ENCODE peak calls at places on chromosome 19, in nine cellular contexts. One of them, this sample, is unnamed.

GRCh38 chr19:13861392-13861713 is 15.6 kb upstream of the NANOS3 start:
- DNase-seq in glutamatergic neuron: no peak
- DNase-seq in stimulated activated CD4-positive, alpha-beta T cell treated with anti-CD3 and anti-CD28 coated beads, TNF-alpha, amount 100 ng/mL, for 24 hours: no peak
- DNase-seq in tibial nerve: no peak
- DNase-seq in GF-D8: no peak
- DNase-seq in left colon: no peak
- DNase-seq in stimulated activated CD8-positive, alpha-beta memory T cell treated with anti-CD3 and anti-CD28 coated beads, Interleukin-12 subunit alpha, Interleukin-12 subunit beta, amount 100 ng/mL, for 1 hour: no peak
- DNase-seq in A172: no peak
- DNase-seq in fibroblast of lung: no peak
- DNase-seq in this sample: no peak

GRCh38 chr19:39407644-39408391 is 1.2 kb downstream of the ZFP36 start:
- DNase-seq in glutamatergic neuron: peak
- DNase-seq in stimulated activated CD4-positive, alpha-beta T cell treated with anti-CD3 and anti-CD28 coated beads, TNF-alpha, amount 100 ng/mL, for 24 hours: no peak
- DNase-seq in tibial nerve: no peak
- DNase-seq in GF-D8: peak
- DNase-seq in left colon: peak
- DNase-seq in stimulated activated CD8-positive, alpha-beta memory T cell treated with anti-CD3 and anti-CD28 coated beads, Interleukin-12 subunit alpha, Interleukin-12 subunit beta, amount 100 ng/mL, for 1 hour: peak
- DNase-seq in A172: peak
- DNase-seq in fibroblast of lung: no peak
- DNase-seq in this sample: no peak

GRCh38 chr19:1624458-1624857 is 19.2 kb upstream of the UQCR11 start:
- DNase-seq in glutamatergic neuron: peak
- DNase-seq in stimulated activated CD4-positive, alpha-beta T cell treated with anti-CD3 and anti-CD28 coated beads, TNF-alpha, amount 100 ng/mL, for 24 hours: no peak
- DNase-seq in tibial nerve: peak
- DNase-seq in GF-D8: no peak
- DNase-seq in left colon: no peak
- DNase-seq in stimulated activated CD8-positive, alpha-beta memory T cell treated with anti-CD3 and anti-CD28 coated beads, Interleukin-12 subunit alpha, Interleukin-12 subunit beta, amount 100 ng/mL, for 1 hour: peak
- DNase-seq in A172: peak
- DNase-seq in fibroblast of lung: peak
- DNase-seq in this sample: no peak

GRCh38 chr19:1401138-1401888 is at the start of gene GAMT:
- DNase-seq in glutamatergic neuron: peak
- DNase-seq in stimulated activated CD4-positive, alpha-beta T cell treated with anti-CD3 and anti-CD28 coated beads, TNF-alpha, amount 100 ng/mL, for 24 hours: peak
- DNase-seq in tibial nerve: no peak
- DNase-seq in GF-D8: no peak
- DNase-seq in left colon: no peak
- DNase-seq in stimulated activated CD8-positive, alpha-beta memory T cell treated with anti-CD3 and anti-CD28 coated beads, Interleukin-12 subunit alpha, Interleukin-12 subunit beta, amount 100 ng/mL, for 1 hour: no peak
- DNase-seq in A172: no peak
- DNase-seq in fibroblast of lung: peak
- DNase-seq in this sample: peak

GRCh38 chr19:28504139-28504538 is 708.8 kb downstream of the UQCRFS1 start:
- DNase-seq in glutamatergic neuron: no peak
- DNase-seq in stimulated activated CD4-positive, alpha-beta T cell treated with anti-CD3 and anti-CD28 coated beads, TNF-alpha, amount 100 ng/mL, for 24 hours: no peak
- DNase-seq in tibial nerve: no peak
- DNase-seq in GF-D8: peak
- DNase-seq in left colon: no peak
- DNase-seq in stimulated activated CD8-positive, alpha-beta memory T cell treated with anti-CD3 and anti-CD28 coated beads, Interleukin-12 subunit alpha, Interleukin-12 subunit beta, amount 100 ng/mL, for 1 hour: no peak
- DNase-seq in A172: no peak
- DNase-seq in fibroblast of lung: peak
- DNase-seq in this sample: no peak

GRCh38 chr19:3357731-3358391 is 8.5 kb upstream of the NFIC start:
- DNase-seq in glutamatergic neuron: no peak
- DNase-seq in stimulated activated CD4-positive, alpha-beta T cell treated with anti-CD3 and anti-CD28 coated beads, TNF-alpha, amount 100 ng/mL, for 24 hours: no peak
- DNase-seq in tibial nerve: no peak
- DNase-seq in GF-D8: no peak
- DNase-seq in left colon: no peak
- DNase-seq in stimulated activated CD8-positive, alpha-beta memory T cell treated with anti-CD3 and anti-CD28 coated beads, Interleukin-12 subunit alpha, Interleukin-12 subunit beta, amount 100 ng/mL, for 1 hour: no peak
- DNase-seq in A172: no peak
- DNase-seq in fibroblast of lung: no peak
- DNase-seq in this sample: no peak

GRCh38 chr19:913080-913748 is at the start of gene R3HDM4:
- DNase-seq in glutamatergic neuron: peak
- DNase-seq in stimulated activated CD4-positive, alpha-beta T cell treated with anti-CD3 and anti-CD28 coated beads, TNF-alpha, amount 100 ng/mL, for 24 hours: peak
- DNase-seq in tibial nerve: peak
- DNase-seq in GF-D8: no peak
- DNase-seq in left colon: peak
- DNase-seq in stimulated activated CD8-positive, alpha-beta memory T cell treated with anti-CD3 and anti-CD28 coated beads, Interleukin-12 subunit alpha, Interleukin-12 subunit beta, amount 100 ng/mL, for 1 hour: peak
- DNase-seq in A172: no peak
- DNase-seq in fibroblast of lung: peak
- DNase-seq in this sample: peak

GRCh38 chr19:13788991-13789390 is 6.3 kb upstream of the ZSWIM4 start:
- DNase-seq in glutamatergic neuron: no peak
- DNase-seq in stimulated activated CD4-positive, alpha-beta T cell treated with anti-CD3 and anti-CD28 coated beads, TNF-alpha, amount 100 ng/mL, for 24 hours: no peak
- DNase-seq in tibial nerve: no peak
- DNase-seq in GF-D8: peak
- DNase-seq in left colon: no peak
- DNase-seq in stimulated activated CD8-positive, alpha-beta memory T cell treated with anti-CD3 and anti-CD28 coated beads, Interleukin-12 subunit alpha, Interleukin-12 subunit beta, amount 100 ng/mL, for 1 hour: no peak
- DNase-seq in A172: no peak
- DNase-seq in fibroblast of lung: peak
- DNase-seq in this sample: no peak

GRCh38 chr19:1244693-1245451 is 3.3 kb downstream of the ATP5F1D start:
- DNase-seq in glutamatergic neuron: no peak
- DNase-seq in stimulated activated CD4-positive, alpha-beta T cell treated with anti-CD3 and anti-CD28 coated beads, TNF-alpha, amount 100 ng/mL, for 24 hours: no peak
- DNase-seq in tibial nerve: no peak
- DNase-seq in GF-D8: no peak
- DNase-seq in left colon: peak
- DNase-seq in stimulated activated CD8-positive, alpha-beta memory T cell treated with anti-CD3 and anti-CD28 coated beads, Interleukin-12 subunit alpha, Interleukin-12 subunit beta, amount 100 ng/mL, for 1 hour: no peak
- DNase-seq in A172: no peak
- DNase-seq in fibroblast of lung: no peak
- DNase-seq in this sample: peak

GRCh38 chr19:18450934-18451836 is 13.3 kb upstream of the ISYNA1 start:
- DNase-seq in glutamatergic neuron: peak
- DNase-seq in stimulated activated CD4-positive, alpha-beta T cell treated with anti-CD3 and anti-CD28 coated beads, TNF-alpha, amount 100 ng/mL, for 24 hours: peak
- DNase-seq in tibial nerve: peak
- DNase-seq in GF-D8: no peak
- DNase-seq in left colon: no peak
- DNase-seq in stimulated activated CD8-positive, alpha-beta memory T cell treated with anti-CD3 and anti-CD28 coated beads, Interleukin-12 subunit alpha, Interleukin-12 subunit beta, amount 100 ng/mL, for 1 hour: peak
- DNase-seq in A172: peak
- DNase-seq in fibroblast of lung: no peak
- DNase-seq in this sample: peak

GRCh38 chr19:46328079-46328478 is 18.8 kb upstream of the PPP5C start:
- DNase-seq in glutamatergic neuron: no peak
- DNase-seq in stimulated activated CD4-positive, alpha-beta T cell treated with anti-CD3 and anti-CD28 coated beads, TNF-alpha, amount 100 ng/mL, for 24 hours: no peak
- DNase-seq in tibial nerve: no peak
- DNase-seq in GF-D8: no peak
- DNase-seq in left colon: no peak
- DNase-seq in stimulated activated CD8-positive, alpha-beta memory T cell treated with anti-CD3 and anti-CD28 coated beads, Interleukin-12 subunit alpha, Interleukin-12 subunit beta, amount 100 ng/mL, for 1 hour: no peak
- DNase-seq in A172: no peak
- DNase-seq in fibroblast of lung: peak
- DNase-seq in this sample: no peak

GRCh38 chr19:49515767-49516166 is 3.3 kb downstream of the FCGRT start:
- DNase-seq in glutamatergic neuron: no peak
- DNase-seq in stimulated activated CD4-positive, alpha-beta T cell treated with anti-CD3 and anti-CD28 coated beads, TNF-alpha, amount 100 ng/mL, for 24 hours: no peak
- DNase-seq in tibial nerve: no peak
- DNase-seq in GF-D8: peak
- DNase-seq in left colon: peak
- DNase-seq in stimulated activated CD8-positive, alpha-beta memory T cell treated with anti-CD3 and anti-CD28 coated beads, Interleukin-12 subunit alpha, Interleukin-12 subunit beta, amount 100 ng/mL, for 1 hour: no peak
- DNase-seq in A172: no peak
- DNase-seq in fibroblast of lung: no peak
- DNase-seq in this sample: peak

GRCh38 chr19:2282062-2282861 is at the start of gene PEAK3:
- DNase-seq in glutamatergic neuron: peak
- DNase-seq in stimulated activated CD4-positive, alpha-beta T cell treated with anti-CD3 and anti-CD28 coated beads, TNF-alpha, amount 100 ng/mL, for 24 hours: no peak
- DNase-seq in tibial nerve: peak
- DNase-seq in GF-D8: peak
- DNase-seq in left colon: peak
- DNase-seq in stimulated activated CD8-positive, alpha-beta memory T cell treated with anti-CD3 and anti-CD28 coated beads, Interleukin-12 subunit alpha, Interleukin-12 subunit beta, amount 100 ng/mL, for 1 hour: no peak
- DNase-seq in A172: peak
- DNase-seq in fibroblast of lung: peak
- DNase-seq in this sample: peak

GRCh38 chr19:4066176-4066606 is 508 bp downstream of the ZBTB7A start:
- DNase-seq in glutamatergic neuron: no peak
- DNase-seq in stimulated activated CD4-positive, alpha-beta T cell treated with anti-CD3 and anti-CD28 coated beads, TNF-alpha, amount 100 ng/mL, for 24 hours: no peak
- DNase-seq in tibial nerve: no peak
- DNase-seq in GF-D8: no peak
- DNase-seq in left colon: peak
- DNase-seq in stimulated activated CD8-positive, alpha-beta memory T cell treated with anti-CD3 and anti-CD28 coated beads, Interleukin-12 subunit alpha, Interleukin-12 subunit beta, amount 100 ng/mL, for 1 hour: no peak
- DNase-seq in A172: no peak
- DNase-seq in fibroblast of lung: no peak
- DNase-seq in this sample: peak

GRCh38 chr19:12247644-12248222 is 47.0 kb downstream of the ZNF44 start:
- DNase-seq in glutamatergic neuron: no peak
- DNase-seq in stimulated activated CD4-positive, alpha-beta T cell treated with anti-CD3 and anti-CD28 coated beads, TNF-alpha, amount 100 ng/mL, for 24 hours: no peak
- DNase-seq in tibial nerve: no peak
- DNase-seq in GF-D8: no peak
- DNase-seq in left colon: no peak
- DNase-seq in stimulated activated CD8-positive, alpha-beta memory T cell treated with anti-CD3 and anti-CD28 coated beads, Interleukin-12 subunit alpha, Interleukin-12 subunit beta, amount 100 ng/mL, for 1 hour: no peak
- DNase-seq in A172: no peak
- DNase-seq in fibroblast of lung: no peak
- DNase-seq in this sample: no peak

GRCh38 chr19:42113641-42114348 is 18.5 kb downstream of the POU2F2 start:
- DNase-seq in glutamatergic neuron: peak
- DNase-seq in stimulated activated CD4-positive, alpha-beta T cell treated with anti-CD3 and anti-CD28 coated beads, TNF-alpha, amount 100 ng/mL, for 24 hours: no peak
- DNase-seq in tibial nerve: no peak
- DNase-seq in GF-D8: no peak
- DNase-seq in left colon: no peak
- DNase-seq in stimulated activated CD8-positive, alpha-beta memory T cell treated with anti-CD3 and anti-CD28 coated beads, Interleukin-12 subunit alpha, Interleukin-12 subunit beta, amount 100 ng/mL, for 1 hour: no peak
- DNase-seq in A172: peak
- DNase-seq in fibroblast of lung: peak
- DNase-seq in this sample: no peak

GRCh38 chr19:4914736-4915501 is 5.6 kb downstream of the UHRF1 start:
- DNase-seq in glutamatergic neuron: no peak
- DNase-seq in stimulated activated CD4-positive, alpha-beta T cell treated with anti-CD3 and anti-CD28 coated beads, TNF-alpha, amount 100 ng/mL, for 24 hours: peak
- DNase-seq in tibial nerve: peak
- DNase-seq in GF-D8: no peak
- DNase-seq in left colon: peak
- DNase-seq in stimulated activated CD8-positive, alpha-beta memory T cell treated with anti-CD3 and anti-CD28 coated beads, Interleukin-12 subunit alpha, Interleukin-12 subunit beta, amount 100 ng/mL, for 1 hour: peak
- DNase-seq in A172: peak
- DNase-seq in fibroblast of lung: peak
- DNase-seq in this sample: no peak

GRCh38 chr19:32858559-32858958 is 11.0 kb downstream of the SLC7A9 start:
- DNase-seq in glutamatergic neuron: no peak
- DNase-seq in stimulated activated CD4-positive, alpha-beta T cell treated with anti-CD3 and anti-CD28 coated beads, TNF-alpha, amount 100 ng/mL, for 24 hours: no peak
- DNase-seq in tibial nerve: no peak
- DNase-seq in GF-D8: no peak
- DNase-seq in left colon: no peak
- DNase-seq in stimulated activated CD8-positive, alpha-beta memory T cell treated with anti-CD3 and anti-CD28 coated beads, Interleukin-12 subunit alpha, Interleukin-12 subunit beta, amount 100 ng/mL, for 1 hour: no peak
- DNase-seq in A172: no peak
- DNase-seq in fibroblast of lung: no peak
- DNase-seq in this sample: no peak

GRCh38 chr19:17560205-17560595 is 4.8 kb downstream of the COLGALT1 start:
- DNase-seq in glutamatergic neuron: no peak
- DNase-seq in stimulated activated CD4-positive, alpha-beta T cell treated with anti-CD3 and anti-CD28 coated beads, TNF-alpha, amount 100 ng/mL, for 24 hours: no peak
- DNase-seq in tibial nerve: no peak
- DNase-seq in GF-D8: no peak
- DNase-seq in left colon: no peak
- DNase-seq in stimulated activated CD8-positive, alpha-beta memory T cell treated with anti-CD3 and anti-CD28 coated beads, Interleukin-12 subunit alpha, Interleukin-12 subunit beta, amount 100 ng/mL, for 1 hour: no peak
- DNase-seq in A172: peak
- DNase-seq in fibroblast of lung: peak
- DNase-seq in this sample: no peak